ENCODE peak calls at places on chromosomes 16 and 17, in four cellular contexts. V is A549, L is left lung, Y is tibial nerve. Q is an unnamed sample.

GRCh38 chr16:87657621-87658192 is 55.4 kb downstream of the JPH3 start:
- DNase-seq in V (peak; percentile 59), L (no peak), Y (no peak), Q (no peak)

GRCh38 chr17:70040336-70040735 is 34.7 kb upstream of the KCNJ16 start:
- DNase-seq in V (no peak), L (no peak), Y (no peak), Q (no peak)

GRCh38 chr17:71438631-71439146 is 682.1 kb upstream of the SOX9 start:
- DNase-seq in V (peak; percentile 84), L (no peak), Y (no peak), Q (no peak)

GRCh38 chr17:37813753-37814152 is 68.9 kb upstream of the HNF1B start:
- DNase-seq in V (peak; percentile 89), L (no peak), Y (no peak), Q (no peak)

GRCh38 chr16:21150375-21151001 is at the start of gene DNAH3:
- DNase-seq in V (peak; percentile 20), L (no peak), Y (no peak), Q (no peak)

GRCh38 chr17:82385559-82386255 is 14.1 kb downstream of the UTS2R start:
- DNase-seq in V (no peak), L (peak; percentile 66), Y (no peak), Q (no peak)

GRCh38 chr17:78821961-78822360 is 18.7 kb downstream of the USP36 start:
- DNase-seq in V (no peak), L (no peak), Y (no peak), Q (no peak)

GRCh38 chr16:55324491-55325447 is 766 bp downstream of the IRX6 start:
- DNase-seq in V (peak; percentile 18), L (peak; percentile 70), Y (no peak), Q (no peak)